ENCODE peak calls at places on chromosomes 13 and 19, in seven cellular contexts. One of them, this sample, is unnamed.

GRCh38 chr13:24348797-24349515 is 39.6 kb downstream of the C1QTNF9 start:
- DNase-seq in fibroblast of lung: no peak
- DNase-seq in astrocyte: no peak
- DNase-seq in uterus: no peak
- DNase-seq in glutamatergic neuron: no peak
- DNase-seq in ascending aorta: no peak
- DNase-seq in A549: no peak
- DNase-seq in this sample: no peak

GRCh38 chr19:22545751-22546150 is 88.4 kb upstream of the ZNF492 start:
- DNase-seq in fibroblast of lung: peak; percentile 0
- DNase-seq in astrocyte: no peak
- DNase-seq in uterus: peak; percentile 65
- DNase-seq in glutamatergic neuron: no peak
- DNase-seq in ascending aorta: no peak
- DNase-seq in A549: peak; percentile 15
- DNase-seq in this sample: peak; percentile 67

GRCh38 chr13:99986751-99987150 is 5.2 kb downstream of the ZIC2 start:
- DNase-seq in fibroblast of lung: no peak
- DNase-seq in astrocyte: no peak
- DNase-seq in uterus: no peak
- DNase-seq in glutamatergic neuron: no peak
- DNase-seq in ascending aorta: no peak
- DNase-seq in A549: no peak
- DNase-seq in this sample: no peak

GRCh38 chr13:112978561-112979405 is 9.8 kb downstream of the MCF2L start:
- DNase-seq in fibroblast of lung: no peak
- DNase-seq in astrocyte: no peak
- DNase-seq in uterus: no peak
- DNase-seq in glutamatergic neuron: no peak
- DNase-seq in ascending aorta: no peak
- DNase-seq in A549: no peak
- DNase-seq in this sample: no peak

GRCh38 chr19:14434543-14435319 is 1.6 kb downstream of the PKN1 start:
- DNase-seq in fibroblast of lung: peak; percentile 77
- DNase-seq in astrocyte: peak; percentile 61
- DNase-seq in uterus: peak; percentile 72
- DNase-seq in glutamatergic neuron: no peak
- DNase-seq in ascending aorta: peak; percentile 88
- DNase-seq in A549: no peak
- DNase-seq in this sample: no peak

GRCh38 chr13:78601124-78601885 is 2.0 kb downstream of the POU4F1 start:
- DNase-seq in fibroblast of lung: peak; percentile 14
- DNase-seq in astrocyte: no peak
- DNase-seq in uterus: no peak
- DNase-seq in glutamatergic neuron: peak; percentile 62
- DNase-seq in ascending aorta: no peak
- DNase-seq in A549: no peak
- DNase-seq in this sample: no peak

GRCh38 chr13:94710881-94711560 is 1.3 kb downstream of the SOX21 start:
- DNase-seq in fibroblast of lung: no peak
- DNase-seq in astrocyte: no peak
- DNase-seq in uterus: no peak
- DNase-seq in glutamatergic neuron: peak; percentile 50
- DNase-seq in ascending aorta: no peak
- DNase-seq in A549: peak; percentile 55
- DNase-seq in this sample: no peak

GRCh38 chr13:35514801-35515502 is 38.5 kb upstream of the MAB21L1 start:
- DNase-seq in fibroblast of lung: peak; percentile 1
- DNase-seq in astrocyte: no peak
- DNase-seq in uterus: no peak
- DNase-seq in glutamatergic neuron: no peak
- DNase-seq in ascending aorta: no peak
- DNase-seq in A549: no peak
- DNase-seq in this sample: no peak

GRCh38 chr13:113969973-113970611 is 3.8 kb downstream of the C13orf46 start:
- DNase-seq in fibroblast of lung: no peak
- DNase-seq in astrocyte: no peak
- DNase-seq in uterus: no peak
- DNase-seq in glutamatergic neuron: no peak
- DNase-seq in ascending aorta: no peak
- DNase-seq in A549: no peak
- DNase-seq in this sample: no peak

GRCh38 chr19:15107056-15108010 is at the start of gene SYDE1:
- DNase-seq in fibroblast of lung: peak; percentile 68
- DNase-seq in astrocyte: peak; percentile 35
- DNase-seq in uterus: peak; percentile 66
- DNase-seq in glutamatergic neuron: peak; percentile 27
- DNase-seq in ascending aorta: peak; percentile 78
- DNase-seq in A549: no peak
- DNase-seq in this sample: no peak

GRCh38 chr19:23539499-23539898 is 144.2 kb upstream of the ZNF91 start:
- DNase-seq in fibroblast of lung: no peak
- DNase-seq in astrocyte: no peak
- DNase-seq in uterus: no peak
- DNase-seq in glutamatergic neuron: no peak
- DNase-seq in ascending aorta: no peak
- DNase-seq in A549: no peak
- DNase-seq in this sample: no peak

DNA sequence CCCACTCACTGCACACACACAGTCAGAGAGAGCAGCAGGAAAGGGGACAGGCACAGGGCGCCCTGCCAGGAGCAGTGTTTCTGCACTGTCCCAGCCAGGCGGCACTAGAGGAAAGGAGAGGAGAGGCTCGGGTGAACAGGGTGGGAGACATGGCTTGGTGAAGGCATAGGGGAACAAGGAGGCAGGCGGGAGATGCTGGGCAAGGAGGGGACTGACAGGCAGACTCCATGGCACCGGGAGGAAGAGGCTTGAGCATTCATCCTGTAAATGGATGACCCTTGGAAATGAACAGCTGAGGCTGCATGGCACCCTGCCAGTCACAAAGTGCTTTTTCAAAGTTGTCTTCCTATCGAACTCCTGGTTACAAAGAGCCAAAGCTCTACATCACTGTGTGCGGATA is 22.5 kb downstream of the MED26 start:
- DNase-seq in fibroblast of lung: no peak
- DNase-seq in astrocyte: no peak
- DNase-seq in uterus: no peak
- DNase-seq in glutamatergic neuron: no peak
- DNase-seq in ascending aorta: no peak
- DNase-seq in A549: no peak
- DNase-seq in this sample: no peak
- TF ChIP-seq CTCF in fibroblast of lung: no peak
- TF ChIP-seq CTCF in astrocyte: no peak
- TF ChIP-seq CTCF in uterus: no peak
- TF ChIP-seq CTCF in glutamatergic neuron: no peak
- TF ChIP-seq CTCF in ascending aorta: no peak
- TF ChIP-seq CTCF in A549: no peak
- TF ChIP-seq CTCF in this sample: no peak

DNA sequence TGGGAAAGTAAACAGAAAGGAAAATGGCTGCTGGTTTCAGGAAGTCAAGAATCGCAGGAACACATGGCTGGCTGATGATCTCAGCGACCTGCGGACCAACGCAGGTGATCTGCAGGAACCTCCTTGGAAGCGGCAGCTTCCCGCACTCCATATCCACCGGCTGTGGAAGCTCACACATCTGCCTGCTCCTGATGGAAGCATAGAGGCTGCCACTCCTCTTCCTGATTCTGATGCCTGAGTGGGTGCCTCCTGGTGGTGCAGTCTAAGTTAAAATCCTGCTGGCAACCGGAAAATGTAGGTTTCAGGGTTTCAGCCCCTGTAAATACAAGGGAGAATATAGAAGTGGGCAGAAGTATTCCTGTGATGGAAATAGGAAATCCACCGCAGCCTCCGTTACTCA is 75.5 kb downstream of the TNFSF13B start:
- DNase-seq in fibroblast of lung: no peak
- DNase-seq in astrocyte: no peak
- DNase-seq in uterus: no peak
- DNase-seq in glutamatergic neuron: no peak
- DNase-seq in ascending aorta: no peak
- DNase-seq in A549: no peak
- DNase-seq in this sample: no peak
- TF ChIP-seq CTCF in fibroblast of lung: no peak
- TF ChIP-seq CTCF in astrocyte: no peak
- TF ChIP-seq CTCF in uterus: no peak
- TF ChIP-seq CTCF in glutamatergic neuron: no peak
- TF ChIP-seq CTCF in ascending aorta: no peak
- TF ChIP-seq CTCF in A549: no peak
- TF ChIP-seq CTCF in this sample: no peak

GRCh38 chr13:93386191-93386590 is 159.6 kb downstream of the GPC6 start:
- DNase-seq in fibroblast of lung: no peak
- DNase-seq in astrocyte: no peak
- DNase-seq in uterus: no peak
- DNase-seq in glutamatergic neuron: no peak
- DNase-seq in ascending aorta: no peak
- DNase-seq in A549: no peak
- DNase-seq in this sample: no peak

DNA sequence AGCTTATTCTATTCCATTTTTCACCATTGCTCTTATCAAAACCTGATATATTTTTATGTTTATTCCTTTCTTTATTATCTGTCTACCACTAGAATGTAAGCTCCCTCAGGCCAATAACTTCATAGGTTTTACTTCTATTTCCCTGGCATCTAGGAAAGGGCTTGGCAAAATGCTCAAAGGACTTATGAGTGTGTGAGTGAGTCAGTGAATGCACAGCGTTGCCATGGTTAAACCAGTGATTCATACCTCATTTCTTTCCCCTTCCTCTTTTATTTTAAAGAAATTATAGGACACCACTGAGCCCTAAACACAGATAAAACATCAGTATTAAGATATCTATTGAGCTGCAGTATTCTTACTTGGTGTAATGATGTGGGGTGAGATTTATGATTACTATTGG is 162.1 kb downstream of the GPC6 start:
- DNase-seq in fibroblast of lung: peak; percentile 62
- DNase-seq in astrocyte: peak; percentile 53
- DNase-seq in uterus: no peak
- DNase-seq in glutamatergic neuron: no peak
- DNase-seq in ascending aorta: no peak
- DNase-seq in A549: no peak
- DNase-seq in this sample: no peak
- TF ChIP-seq CTCF in fibroblast of lung: no peak
- TF ChIP-seq CTCF in astrocyte: no peak
- TF ChIP-seq CTCF in uterus: no peak
- TF ChIP-seq CTCF in glutamatergic neuron: no peak
- TF ChIP-seq CTCF in ascending aorta: no peak
- TF ChIP-seq CTCF in A549: no peak
- TF ChIP-seq CTCF in this sample: no peak

GRCh38 chr19:46913852-46914430 is 53.1 kb downstream of the ARHGAP35 start:
- DNase-seq in fibroblast of lung: peak; percentile 65
- DNase-seq in astrocyte: peak; percentile 58
- DNase-seq in uterus: no peak
- DNase-seq in glutamatergic neuron: no peak
- DNase-seq in ascending aorta: no peak
- DNase-seq in A549: peak; percentile 50
- DNase-seq in this sample: no peak

GRCh38 chr19:46911456-46911855 is 50.7 kb downstream of the ARHGAP35 start:
- DNase-seq in fibroblast of lung: no peak
- DNase-seq in astrocyte: no peak
- DNase-seq in uterus: no peak
- DNase-seq in glutamatergic neuron: no peak
- DNase-seq in ascending aorta: no peak
- DNase-seq in A549: no peak
- DNase-seq in this sample: no peak

GRCh38 chr19:46916971-46917370 is 56.2 kb downstream of the ARHGAP35 start:
- DNase-seq in fibroblast of lung: no peak
- DNase-seq in astrocyte: no peak
- DNase-seq in uterus: no peak
- DNase-seq in glutamatergic neuron: no peak
- DNase-seq in ascending aorta: no peak
- DNase-seq in A549: no peak
- DNase-seq in this sample: no peak

GRCh38 chr19:46913198-46913851 is 52.5 kb downstream of the ARHGAP35 start:
- DNase-seq in fibroblast of lung: no peak
- DNase-seq in astrocyte: no peak
- DNase-seq in uterus: no peak
- DNase-seq in glutamatergic neuron: no peak
- DNase-seq in ascending aorta: no peak
- DNase-seq in A549: no peak
- DNase-seq in this sample: no peak

GRCh38 chr19:46915386-46915785 is 54.6 kb downstream of the ARHGAP35 start:
- DNase-seq in fibroblast of lung: no peak
- DNase-seq in astrocyte: no peak
- DNase-seq in uterus: no peak
- DNase-seq in glutamatergic neuron: no peak
- DNase-seq in ascending aorta: no peak
- DNase-seq in A549: no peak
- DNase-seq in this sample: no peak
- TF ChIP-seq CTCF in fibroblast of lung: no peak
- TF ChIP-seq CTCF in astrocyte: no peak
- TF ChIP-seq CTCF in uterus: no peak
- TF ChIP-seq CTCF in glutamatergic neuron: no peak
- TF ChIP-seq CTCF in ascending aorta: no peak
- TF ChIP-seq CTCF in A549: no peak
- TF ChIP-seq CTCF in this sample: no peak

DNA sequence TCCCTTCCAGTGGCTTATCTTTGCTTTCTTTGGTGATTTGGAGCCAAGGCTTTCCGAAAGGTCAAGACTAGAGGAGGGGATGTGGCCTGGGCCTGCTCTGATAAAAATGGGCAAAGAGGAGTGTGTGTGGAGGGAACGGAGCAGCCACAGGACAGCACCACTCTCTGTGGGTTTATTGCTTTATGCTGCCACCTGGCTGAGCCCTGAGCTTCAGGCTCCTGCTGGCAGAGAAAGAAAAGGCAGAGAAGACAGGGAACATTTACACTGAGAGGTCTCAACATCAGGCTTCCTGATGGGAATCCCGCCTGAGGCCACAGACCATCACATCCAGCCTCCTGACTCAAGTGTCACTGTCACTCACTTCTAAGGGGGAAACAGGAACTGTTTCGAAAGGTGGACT is 9.2 kb upstream of the GSX1 start:
- DNase-seq in fibroblast of lung: peak; percentile 3
- DNase-seq in astrocyte: no peak
- DNase-seq in uterus: no peak
- DNase-seq in glutamatergic neuron: no peak
- DNase-seq in ascending aorta: no peak
- DNase-seq in A549: no peak
- DNase-seq in this sample: no peak
- TF ChIP-seq CTCF in fibroblast of lung: peak; percentile 31
- TF ChIP-seq CTCF in astrocyte: no peak
- TF ChIP-seq CTCF in uterus: no peak
- TF ChIP-seq CTCF in glutamatergic neuron: no peak
- TF ChIP-seq CTCF in ascending aorta: no peak
- TF ChIP-seq CTCF in A549: no peak
- TF ChIP-seq CTCF in this sample: no peak

GRCh38 chr13:22926176-22927007 is 254.4 kb upstream of the SGCG start:
- DNase-seq in fibroblast of lung: peak; percentile 40
- DNase-seq in astrocyte: peak; percentile 12
- DNase-seq in uterus: peak; percentile 87
- DNase-seq in glutamatergic neuron: peak; percentile 65
- DNase-seq in ascending aorta: peak; percentile 71
- DNase-seq in A549: no peak
- DNase-seq in this sample: no peak
- TF ChIP-seq CTCF in fibroblast of lung: no peak
- TF ChIP-seq CTCF in astrocyte: no peak
- TF ChIP-seq CTCF in uterus: no peak
- TF ChIP-seq CTCF in glutamatergic neuron: no peak
- TF ChIP-seq CTCF in ascending aorta: no peak
- TF ChIP-seq CTCF in A549: no peak
- TF ChIP-seq CTCF in this sample: no peak

This sample was measured in omental fat pad.